ENCODE peak calls at places on chromosomes 16 and 17, in seven cellular contexts. Q is cardiac fibroblast; F is Calu3; B is stimulated activated CD4-positive, alpha-beta T cell treated with anti-CD3 and anti-CD28 coated beads, Interleukin-1b, Interleukin-23, amount 100 ng/mL, for 1 hour; S is prostate gland; H is DMS153; Z is GM12891. J is an unnamed sample.

GRCh38 chr16:46691720-46692119 is 2.3 kb downstream of the ORC6 start:
- DNase-seq in Q (peak), F (no peak), B (no peak), S (no peak), H (no peak), Z (no peak), J (no peak)

GRCh38 chr17:81090361-81091133 is 55.6 kb downstream of the BAIAP2 start:
- DNase-seq in Q (peak), F (no peak), B (no peak), S (no peak), H (no peak), Z (peak), J (peak)

GRCh38 chr16:31148896-31149295 is 970 bp downstream of the PRSS36 start:
- DNase-seq in Q (no peak), F (no peak), B (no peak), S (no peak), H (no peak), Z (no peak), J (no peak)

GRCh38 chr16:47965439-47965838 is 190.4 kb downstream of the ABCC12 start:
- DNase-seq in Q (no peak), F (no peak), B (no peak), S (no peak), H (no peak), Z (no peak), J (no peak)

GRCh38 chr16:30844671-30845449 is 49.0 kb downstream of the BCL7C start:
- DNase-seq in Q (peak), F (peak), B (peak), S (peak), H (peak), Z (peak), J (peak)

GRCh38 chr17:35577826-35578194 is 561 bp downstream of the PEX12 start:
- DNase-seq in Q (peak), F (no peak), B (no peak), S (no peak), H (no peak), Z (no peak), J (peak)

GRCh38 chr17:57760001-57760400 is 14.9 kb upstream of the CCDC182 start:
- DNase-seq in Q (no peak), F (no peak), B (no peak), S (no peak), H (no peak), Z (no peak), J (no peak)

GRCh38 chr16:77169650-77170236 is 21.2 kb upstream of the MON1B start:
- DNase-seq in Q (peak), F (peak), B (no peak), S (no peak), H (peak), Z (no peak), J (peak)

GRCh38 chr17:66255112-66255511 is 25.9 kb upstream of the APOH start:
- DNase-seq in Q (peak), F (peak), B (peak), S (peak), H (peak), Z (no peak), J (peak)

GRCh38 chr17:36545093-36545464 is 360 bp downstream of the GGNBP2 start:
- DNase-seq in Q (no peak), F (peak), B (no peak), S (no peak), H (no peak), Z (no peak), J (no peak)

GRCh38 chr16:11783319-11784047 is 13.6 kb downstream of the ZC3H7A start:
- DNase-seq in Q (peak), F (peak), B (no peak), S (no peak), H (peak), Z (no peak), J (no peak)

GRCh38 chr17:79622776-79623175 is 11.9 kb upstream of the RBFOX3 start:
- DNase-seq in Q (no peak), F (no peak), B (no peak), S (no peak), H (no peak), Z (no peak), J (peak)

GRCh38 chr17:43814026-43814425 is 18.9 kb downstream of the MPP3 start:
- DNase-seq in Q (no peak), F (no peak), B (no peak), S (no peak), H (no peak), Z (no peak), J (no peak)